ENCODE peak calls at places on chromosomes 5 and 9, in five cellular contexts. One of them, this sample, is unnamed.

GRCh38 chr9:71519098-71519497 is 249.2 kb downstream of the CEMIP2 start:
- DNase-seq in H54: no peak
- DNase-seq in H1: no peak
- DNase-seq in transverse colon: no peak
- DNase-seq in heart left ventricle: no peak
- DNase-seq in this sample: no peak

GRCh38 chr5:124798890-124799289 is 52.5 kb upstream of the ZNF608 start:
- DNase-seq in H54: no peak
- DNase-seq in H1: no peak
- DNase-seq in transverse colon: no peak
- DNase-seq in heart left ventricle: no peak
- DNase-seq in this sample: no peak

GRCh38 chr5:2519153-2519552 is 232.3 kb downstream of the IRX2 start:
- DNase-seq in H54: no peak
- DNase-seq in H1: no peak
- DNase-seq in transverse colon: no peak
- DNase-seq in heart left ventricle: no peak
- DNase-seq in this sample: no peak

GRCh38 chr9:26243722-26244121 is 565.5 kb upstream of the TUSC1 start:
- DNase-seq in H54: no peak
- DNase-seq in H1: no peak
- DNase-seq in transverse colon: no peak
- DNase-seq in heart left ventricle: no peak
- DNase-seq in this sample: no peak

GRCh38 chr5:5134107-5134506 is 6.0 kb upstream of the ADAMTS16 start:
- DNase-seq in H54: no peak
- DNase-seq in H1: no peak
- DNase-seq in transverse colon: no peak
- DNase-seq in heart left ventricle: no peak
- DNase-seq in this sample: no peak

GRCh38 chr9:72703574-72703973 is 182.2 kb downstream of the TMC1 start:
- DNase-seq in H54: no peak
- DNase-seq in H1: no peak
- DNase-seq in transverse colon: no peak
- DNase-seq in heart left ventricle: no peak
- DNase-seq in this sample: no peak

GRCh38 chr5:10317825-10318682 is 10.4 kb upstream of the CMBL start:
- DNase-seq in H54: no peak
- DNase-seq in H1: no peak
- DNase-seq in transverse colon: no peak
- DNase-seq in heart left ventricle: no peak
- DNase-seq in this sample: no peak

GRCh38 chr9:103364753-103365152 is 369.6 kb downstream of the CYLC2 start:
- DNase-seq in H54: peak
- DNase-seq in H1: no peak
- DNase-seq in transverse colon: no peak
- DNase-seq in heart left ventricle: no peak
- DNase-seq in this sample: no peak

GRCh38 chr5:127878174-127878750 is 175.1 kb downstream of the CCDC192 start:
- DNase-seq in H54: peak
- DNase-seq in H1: peak
- DNase-seq in transverse colon: peak
- DNase-seq in heart left ventricle: peak
- DNase-seq in this sample: peak

GRCh38 chr5:112551437-112552018 is 132.5 kb upstream of the EPB41L4A start:
- DNase-seq in H54: peak
- DNase-seq in H1: no peak
- DNase-seq in transverse colon: peak
- DNase-seq in heart left ventricle: peak
- DNase-seq in this sample: peak

GRCh38 chr5:67538855-67539506 is 342.4 kb upstream of the CD180 start:
- DNase-seq in H54: no peak
- DNase-seq in H1: no peak
- DNase-seq in transverse colon: no peak
- DNase-seq in heart left ventricle: no peak
- DNase-seq in this sample: no peak

GRCh38 chr5:74625742-74626241 is 14.7 kb downstream of the ENC1 start:
- DNase-seq in H54: no peak
- DNase-seq in H1: no peak
- DNase-seq in transverse colon: no peak
- DNase-seq in heart left ventricle: no peak
- DNase-seq in this sample: no peak

GRCh38 chr5:102545175-102545574 is 46.4 kb upstream of the SLCO6A1 start:
- DNase-seq in H54: no peak
- DNase-seq in H1: peak
- DNase-seq in transverse colon: no peak
- DNase-seq in heart left ventricle: no peak
- DNase-seq in this sample: no peak

GRCh38 chr5:96714951-96715451 is 52.8 kb downstream of the CAST start:
- DNase-seq in H54: no peak
- DNase-seq in H1: no peak
- DNase-seq in transverse colon: peak
- DNase-seq in heart left ventricle: peak
- DNase-seq in this sample: no peak

GRCh38 chr5:109468737-109469420 is 59.1 kb upstream of the PJA2 start:
- DNase-seq in H54: peak
- DNase-seq in H1: peak
- DNase-seq in transverse colon: peak
- DNase-seq in heart left ventricle: peak
- DNase-seq in this sample: peak

GRCh38 chr9:34398875-34399274 is 22.2 kb upstream of the MYORG start:
- DNase-seq in H54: no peak
- DNase-seq in H1: no peak
- DNase-seq in transverse colon: no peak
- DNase-seq in heart left ventricle: no peak
- DNase-seq in this sample: no peak

GRCh38 chr5:1736889-1737711 is 62.5 kb downstream of the MRPL36 start:
- DNase-seq in H54: no peak
- DNase-seq in H1: peak
- DNase-seq in transverse colon: no peak
- DNase-seq in heart left ventricle: no peak
- DNase-seq in this sample: no peak

GRCh38 chr5:137858954-137859353 is 8.7 kb upstream of the MYOT start:
- DNase-seq in H54: no peak
- DNase-seq in H1: no peak
- DNase-seq in transverse colon: no peak
- DNase-seq in heart left ventricle: no peak
- DNase-seq in this sample: peak

GRCh38 chr5:134138416-134139376 is 24.2 kb downstream of the TCF7 start:
- DNase-seq in H54: peak
- DNase-seq in H1: peak
- DNase-seq in transverse colon: no peak
- DNase-seq in heart left ventricle: peak
- DNase-seq in this sample: peak

GRCh38 chr9:1005043-1005667 is 28.7 kb downstream of the DMRT3 start:
- DNase-seq in H54: peak
- DNase-seq in H1: no peak
- DNase-seq in transverse colon: no peak
- DNase-seq in heart left ventricle: no peak
- DNase-seq in this sample: peak

GRCh38 chr5:141878186-141878770 is at the start of gene PCDH1:
- DNase-seq in H54: peak
- DNase-seq in H1: no peak
- DNase-seq in transverse colon: peak
- DNase-seq in heart left ventricle: peak
- DNase-seq in this sample: peak

GRCh38 chr9:5500441-5501235 is 9.7 kb upstream of the PDCD1LG2 start:
- DNase-seq in H54: no peak
- DNase-seq in H1: no peak
- DNase-seq in transverse colon: no peak
- DNase-seq in heart left ventricle: peak
- DNase-seq in this sample: peak

GRCh38 chr9:33425128-33425533 is 22.3 kb downstream of the AQP3 start:
- DNase-seq in H54: no peak
- DNase-seq in H1: no peak
- DNase-seq in transverse colon: no peak
- DNase-seq in heart left ventricle: no peak
- DNase-seq in this sample: no peak

GRCh38 chr9:94645901-94646300 is 6.6 kb upstream of the FBP1 start:
- DNase-seq in H54: no peak
- DNase-seq in H1: no peak
- DNase-seq in transverse colon: no peak
- DNase-seq in heart left ventricle: no peak
- DNase-seq in this sample: no peak

GRCh38 chr9:6160579-6160978 is 55.0 kb upstream of the IL33 start:
- DNase-seq in H54: no peak
- DNase-seq in H1: no peak
- DNase-seq in transverse colon: no peak
- DNase-seq in heart left ventricle: no peak
- DNase-seq in this sample: no peak

DNA sequence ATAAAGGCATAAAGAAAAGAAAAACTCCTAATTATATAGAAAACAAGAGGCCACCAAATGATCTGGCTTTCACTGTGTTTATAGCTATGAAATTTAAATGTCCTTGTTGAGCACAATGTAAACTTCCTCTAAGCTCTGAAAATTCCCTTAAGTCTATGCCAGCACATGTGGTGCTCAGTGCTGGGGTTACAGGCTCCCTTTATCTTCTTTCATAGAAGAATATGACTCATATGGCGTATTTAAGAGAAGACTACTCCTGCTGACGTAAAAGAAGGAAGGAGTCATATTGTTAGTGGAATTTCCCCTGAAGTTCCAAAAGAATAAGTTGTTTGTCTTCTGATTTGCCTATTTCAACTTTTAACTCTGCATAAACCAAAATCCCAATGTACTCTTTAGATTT is 30.4 kb downstream of the RNF145 start:
- DNase-seq in H54: peak
- DNase-seq in H1: no peak
- DNase-seq in transverse colon: peak
- DNase-seq in heart left ventricle: no peak
- DNase-seq in this sample: peak
- TF ChIP-seq POLR2A in H54: no peak
- TF ChIP-seq POLR2A in H1: no peak
- TF ChIP-seq POLR2A in transverse colon: no peak
- TF ChIP-seq POLR2A in heart left ventricle: no peak
- TF ChIP-seq POLR2A in this sample: peak

DNA sequence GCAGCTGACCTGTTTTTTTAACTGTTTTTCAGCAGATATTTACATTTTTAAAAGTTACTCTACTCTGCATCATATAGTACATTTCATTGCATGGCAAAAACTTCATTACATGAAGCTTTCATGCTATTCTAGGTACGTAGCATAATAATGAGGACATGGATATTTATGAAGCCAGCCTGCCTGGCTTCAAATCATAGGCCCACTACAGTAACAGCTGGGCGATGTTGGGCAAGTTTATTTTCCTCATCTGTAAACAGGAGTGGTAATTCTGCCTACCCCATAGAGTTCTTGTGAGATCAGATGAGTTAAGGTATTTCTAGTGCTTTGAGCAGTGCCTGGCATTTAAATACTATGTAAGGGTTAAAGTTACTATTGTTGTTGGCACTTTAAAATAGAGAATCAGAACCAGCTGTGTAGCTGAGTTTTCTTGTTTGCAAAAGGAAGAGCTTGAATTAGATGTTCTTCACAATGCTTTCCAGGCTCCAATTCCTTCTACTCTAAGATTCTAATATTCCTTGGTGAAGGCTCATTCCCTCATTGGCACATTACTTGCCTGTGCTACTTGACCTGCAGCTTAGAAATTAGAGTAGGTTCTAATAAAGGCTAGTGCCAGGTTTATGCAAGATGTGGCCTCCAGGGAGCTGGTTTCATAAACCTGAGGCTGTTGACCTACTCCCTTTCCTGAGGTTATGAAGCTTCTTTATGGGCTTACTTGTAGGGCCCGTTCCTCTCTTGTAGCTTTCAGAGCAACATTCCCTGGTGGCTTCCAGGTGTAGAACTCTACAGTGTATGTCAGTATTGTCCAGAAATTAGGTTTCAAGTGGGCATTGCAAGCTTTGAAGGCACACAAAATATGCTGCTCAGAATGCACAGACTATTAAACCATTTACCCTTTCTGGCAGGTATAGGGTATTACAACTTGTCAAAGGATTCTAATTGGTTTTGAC is 14.5 kb downstream of the ANP32B start:
- DNase-seq in H54: no peak
- DNase-seq in H1: no peak
- DNase-seq in transverse colon: no peak
- DNase-seq in heart left ventricle: no peak
- DNase-seq in this sample: no peak
- TF ChIP-seq POLR2A in H54: no peak
- TF ChIP-seq POLR2A in H1: no peak
- TF ChIP-seq POLR2A in transverse colon: no peak
- TF ChIP-seq POLR2A in heart left ventricle: no peak
- TF ChIP-seq POLR2A in this sample: no peak

GRCh38 chr5:119275873-119276214 is 80.0 kb upstream of the TNFAIP8 start:
- DNase-seq in H54: no peak
- DNase-seq in H1: no peak
- DNase-seq in transverse colon: peak
- DNase-seq in heart left ventricle: no peak
- DNase-seq in this sample: no peak

GRCh38 chr5:119274767-119275130 is 81.1 kb upstream of the TNFAIP8 start:
- DNase-seq in H54: no peak
- DNase-seq in H1: no peak
- DNase-seq in transverse colon: no peak
- DNase-seq in heart left ventricle: no peak
- DNase-seq in this sample: no peak

GRCh38 chr5:119274024-119274766 is 81.6 kb upstream of the TNFAIP8 start:
- DNase-seq in H54: no peak
- DNase-seq in H1: no peak
- DNase-seq in transverse colon: peak
- DNase-seq in heart left ventricle: no peak
- DNase-seq in this sample: no peak

GRCh38 chr5:119276976-119277375 is 78.8 kb upstream of the TNFAIP8 start:
- DNase-seq in H54: no peak
- DNase-seq in H1: no peak
- DNase-seq in transverse colon: no peak
- DNase-seq in heart left ventricle: no peak
- DNase-seq in this sample: no peak

DNA sequence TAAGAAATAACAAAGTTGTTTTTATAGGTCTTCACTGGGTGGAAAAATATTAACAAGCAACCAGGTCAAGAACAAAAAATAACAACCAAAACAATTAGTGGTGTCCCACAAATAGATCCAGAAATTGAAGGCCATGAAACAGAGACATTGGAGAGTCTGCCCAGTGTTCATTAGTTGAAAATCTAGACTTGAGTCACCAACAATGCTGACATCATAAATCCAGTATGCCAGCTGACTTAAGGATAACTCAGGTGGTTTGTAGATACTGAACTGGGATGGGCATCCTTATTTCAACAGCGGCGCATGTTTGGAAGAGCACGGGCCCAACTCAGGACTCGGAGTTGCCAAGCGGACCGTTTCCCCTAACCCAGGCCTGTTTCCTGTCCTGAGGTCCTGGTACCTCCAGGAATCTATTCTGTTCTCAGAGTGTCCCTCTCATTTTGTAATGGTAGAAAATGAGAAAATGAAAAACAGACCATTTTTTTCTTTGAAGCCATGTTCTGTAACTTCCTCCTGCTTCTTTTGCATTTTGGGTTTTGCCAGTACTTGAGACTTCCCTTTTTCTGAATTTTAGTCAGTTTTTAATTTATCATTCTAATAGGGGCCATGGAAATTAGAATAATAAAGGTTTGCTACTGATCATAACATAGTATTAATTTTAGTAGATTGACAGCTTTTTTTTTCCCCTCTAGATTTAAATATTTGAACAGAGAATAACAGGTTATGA is 80.5 kb upstream of the TNFAIP8 start:
- DNase-seq in H54: peak
- DNase-seq in H1: no peak
- DNase-seq in transverse colon: no peak
- DNase-seq in heart left ventricle: no peak
- DNase-seq in this sample: no peak
- TF ChIP-seq POLR2A in H54: no peak
- TF ChIP-seq POLR2A in H1: no peak
- TF ChIP-seq POLR2A in transverse colon: no peak
- TF ChIP-seq POLR2A in heart left ventricle: no peak
- TF ChIP-seq POLR2A in this sample: no peak

GRCh38 chr9:2017459-2018161 is 2.5 kb downstream of the SMARCA2 start:
- DNase-seq in H54: peak
- DNase-seq in H1: peak
- DNase-seq in transverse colon: peak
- DNase-seq in heart left ventricle: peak
- DNase-seq in this sample: peak
- TF ChIP-seq POLR2A in H54: peak
- TF ChIP-seq POLR2A in H1: no peak
- TF ChIP-seq POLR2A in transverse colon: peak
- TF ChIP-seq POLR2A in heart left ventricle: no peak
- TF ChIP-seq POLR2A in this sample: peak